ENCODE peak calls at places on chromosome 15, in four cellular contexts. One of them, this sample, is unnamed.

GRCh38 chr15:99441871-99442267 is 123.9 kb upstream of the MEF2A start:
- DNase-seq in stimulated activated CD4-positive, alpha-beta T cell treated with anti-CD3 and anti-CD28 coated beads, Interleukin-12 subunit alpha, Interleukin-12 subunit beta, amount 100 ng/mL, for 4 hours: no peak
- DNase-seq in NCI-H460: no peak
- DNase-seq in lower lobe of right lung: no peak
- DNase-seq in this sample: no peak

GRCh38 chr15:70575251-70576227 is 187.8 kb downstream of the UACA start:
- DNase-seq in stimulated activated CD4-positive, alpha-beta T cell treated with anti-CD3 and anti-CD28 coated beads, Interleukin-12 subunit alpha, Interleukin-12 subunit beta, amount 100 ng/mL, for 4 hours: no peak
- DNase-seq in NCI-H460: no peak
- DNase-seq in lower lobe of right lung: no peak
- DNase-seq in this sample: no peak

GRCh38 chr15:75723847-75724660 is 11.4 kb upstream of the CSPG4 start:
- DNase-seq in stimulated activated CD4-positive, alpha-beta T cell treated with anti-CD3 and anti-CD28 coated beads, Interleukin-12 subunit alpha, Interleukin-12 subunit beta, amount 100 ng/mL, for 4 hours: no peak
- DNase-seq in NCI-H460: peak; percentile 55
- DNase-seq in lower lobe of right lung: peak; percentile 91
- DNase-seq in this sample: no peak

GRCh38 chr15:25250011-25250596 is 188.7 kb downstream of the UBE3A start:
- DNase-seq in stimulated activated CD4-positive, alpha-beta T cell treated with anti-CD3 and anti-CD28 coated beads, Interleukin-12 subunit alpha, Interleukin-12 subunit beta, amount 100 ng/mL, for 4 hours: no peak
- DNase-seq in NCI-H460: no peak
- DNase-seq in lower lobe of right lung: peak; percentile 20
- DNase-seq in this sample: no peak

GRCh38 chr15:58159827-58160386 is 21.7 kb downstream of the AQP9 start:
- DNase-seq in stimulated activated CD4-positive, alpha-beta T cell treated with anti-CD3 and anti-CD28 coated beads, Interleukin-12 subunit alpha, Interleukin-12 subunit beta, amount 100 ng/mL, for 4 hours: no peak
- DNase-seq in NCI-H460: no peak
- DNase-seq in lower lobe of right lung: no peak
- DNase-seq in this sample: no peak

GRCh38 chr15:61517335-61517734 is 288.2 kb upstream of the RORA start:
- DNase-seq in stimulated activated CD4-positive, alpha-beta T cell treated with anti-CD3 and anti-CD28 coated beads, Interleukin-12 subunit alpha, Interleukin-12 subunit beta, amount 100 ng/mL, for 4 hours: no peak
- DNase-seq in NCI-H460: no peak
- DNase-seq in lower lobe of right lung: no peak
- DNase-seq in this sample: no peak

GRCh38 chr15:31255732-31256384 is 70.8 kb upstream of the KLF13 start:
- DNase-seq in stimulated activated CD4-positive, alpha-beta T cell treated with anti-CD3 and anti-CD28 coated beads, Interleukin-12 subunit alpha, Interleukin-12 subunit beta, amount 100 ng/mL, for 4 hours: no peak
- DNase-seq in NCI-H460: no peak
- DNase-seq in lower lobe of right lung: no peak
- DNase-seq in this sample: no peak

GRCh38 chr15:40313531-40314398 is 6.0 kb upstream of the PLCB2 start:
- DNase-seq in stimulated activated CD4-positive, alpha-beta T cell treated with anti-CD3 and anti-CD28 coated beads, Interleukin-12 subunit alpha, Interleukin-12 subunit beta, amount 100 ng/mL, for 4 hours: no peak
- DNase-seq in NCI-H460: no peak
- DNase-seq in lower lobe of right lung: peak; percentile 79
- DNase-seq in this sample: no peak

GRCh38 chr15:38389924-38390542 is 63.9 kb upstream of the FAM98B start:
- DNase-seq in stimulated activated CD4-positive, alpha-beta T cell treated with anti-CD3 and anti-CD28 coated beads, Interleukin-12 subunit alpha, Interleukin-12 subunit beta, amount 100 ng/mL, for 4 hours: peak; percentile 51
- DNase-seq in NCI-H460: peak; percentile 64
- DNase-seq in lower lobe of right lung: peak; percentile 57
- DNase-seq in this sample: peak; percentile 11

GRCh38 chr15:95016511-95017219 is 785.3 kb downstream of the MCTP2 start:
- DNase-seq in stimulated activated CD4-positive, alpha-beta T cell treated with anti-CD3 and anti-CD28 coated beads, Interleukin-12 subunit alpha, Interleukin-12 subunit beta, amount 100 ng/mL, for 4 hours: no peak
- DNase-seq in NCI-H460: no peak
- DNase-seq in lower lobe of right lung: no peak
- DNase-seq in this sample: no peak

GRCh38 chr15:45089712-45090373 is 24.1 kb downstream of the DUOX2 start:
- DNase-seq in stimulated activated CD4-positive, alpha-beta T cell treated with anti-CD3 and anti-CD28 coated beads, Interleukin-12 subunit alpha, Interleukin-12 subunit beta, amount 100 ng/mL, for 4 hours: no peak
- DNase-seq in NCI-H460: no peak
- DNase-seq in lower lobe of right lung: no peak
- DNase-seq in this sample: no peak

GRCh38 chr15:28289694-28290463 is 32.1 kb downstream of the HERC2 start:
- DNase-seq in stimulated activated CD4-positive, alpha-beta T cell treated with anti-CD3 and anti-CD28 coated beads, Interleukin-12 subunit alpha, Interleukin-12 subunit beta, amount 100 ng/mL, for 4 hours: no peak
- DNase-seq in NCI-H460: no peak
- DNase-seq in lower lobe of right lung: no peak
- DNase-seq in this sample: no peak

GRCh38 chr15:66220587-66220986 is 33.0 kb downstream of the MEGF11 start:
- DNase-seq in stimulated activated CD4-positive, alpha-beta T cell treated with anti-CD3 and anti-CD28 coated beads, Interleukin-12 subunit alpha, Interleukin-12 subunit beta, amount 100 ng/mL, for 4 hours: no peak
- DNase-seq in NCI-H460: no peak
- DNase-seq in lower lobe of right lung: no peak
- DNase-seq in this sample: no peak

GRCh38 chr15:57554063-57554820 is 37.5 kb upstream of the MYZAP start:
- DNase-seq in stimulated activated CD4-positive, alpha-beta T cell treated with anti-CD3 and anti-CD28 coated beads, Interleukin-12 subunit alpha, Interleukin-12 subunit beta, amount 100 ng/mL, for 4 hours: no peak
- DNase-seq in NCI-H460: no peak
- DNase-seq in lower lobe of right lung: no peak
- DNase-seq in this sample: no peak

GRCh38 chr15:94004697-94005096 is 226.7 kb upstream of the MCTP2 start:
- DNase-seq in stimulated activated CD4-positive, alpha-beta T cell treated with anti-CD3 and anti-CD28 coated beads, Interleukin-12 subunit alpha, Interleukin-12 subunit beta, amount 100 ng/mL, for 4 hours: no peak
- DNase-seq in NCI-H460: no peak
- DNase-seq in lower lobe of right lung: no peak
- DNase-seq in this sample: no peak

GRCh38 chr15:58701376-58701775 is 48.1 kb downstream of the ADAM10 start:
- DNase-seq in stimulated activated CD4-positive, alpha-beta T cell treated with anti-CD3 and anti-CD28 coated beads, Interleukin-12 subunit alpha, Interleukin-12 subunit beta, amount 100 ng/mL, for 4 hours: no peak
- DNase-seq in NCI-H460: no peak
- DNase-seq in lower lobe of right lung: no peak
- DNase-seq in this sample: no peak

GRCh38 chr15:37824717-37825382 is 109.6 kb upstream of the TMCO5A start:
- DNase-seq in stimulated activated CD4-positive, alpha-beta T cell treated with anti-CD3 and anti-CD28 coated beads, Interleukin-12 subunit alpha, Interleukin-12 subunit beta, amount 100 ng/mL, for 4 hours: no peak
- DNase-seq in NCI-H460: peak; percentile 1
- DNase-seq in lower lobe of right lung: no peak
- DNase-seq in this sample: no peak

GRCh38 chr15:75192307-75192706 is 9.4 kb upstream of the C15orf39 start:
- DNase-seq in stimulated activated CD4-positive, alpha-beta T cell treated with anti-CD3 and anti-CD28 coated beads, Interleukin-12 subunit alpha, Interleukin-12 subunit beta, amount 100 ng/mL, for 4 hours: no peak
- DNase-seq in NCI-H460: no peak
- DNase-seq in lower lobe of right lung: no peak
- DNase-seq in this sample: no peak